ENCODE peak calls at places on chromosome 10, in seven cellular contexts. N, X, Q, Z, F, R and I are unnamed samples.

GRCh38 chr10:46547881-46548780 is 8.3 kb downstream of the GPRIN2 start:
- DNase-seq in N (no peak), X (no peak), Q (no peak), Z (no peak), F (peak; percentile 9), R (peak; percentile 3), I (no peak)

GRCh38 chr10:49516216-49516970 is 22.5 kb downstream of the ERCC6 start:
- DNase-seq in N (no peak), R (no peak), F (no peak), X (no peak), Q (no peak), Z (no peak), I (no peak)

GRCh38 chr10:17026686-17027485 is 102.7 kb downstream of the CUBN start:
- DNase-seq in R (no peak), Q (no peak), F (peak; percentile 58), X (no peak), Z (no peak), N (no peak), I (no peak)

GRCh38 chr10:122199070-122199469 is 72.0 kb upstream of the BTBD16 start:
- DNase-seq in F (no peak), N (peak; percentile 10), Z (no peak), Q (no peak), R (no peak), X (no peak), I (no peak)

GRCh38 chr10:119737827-119738226 is 12.0 kb downstream of the INPP5F start:
- DNase-seq in F (peak; percentile 80), Q (no peak), R (no peak), X (no peak), Z (no peak), N (no peak), I (peak; percentile 24)

GRCh38 chr10:65570143-65571010 is 1355.5 kb upstream of the LRRTM3 start:
- DNase-seq in N (peak; percentile 24), X (no peak), R (no peak), F (peak; percentile 29), Z (no peak), Q (no peak), I (peak; percentile 44)

GRCh38 chr10:11880169-11881027 is 57.2 kb downstream of the PROSER2 start:
- DNase-seq in R (no peak), X (no peak), Q (no peak), Z (no peak), F (no peak), N (no peak), I (no peak)

GRCh38 chr10:117926491-117926890 is 120.2 kb downstream of the RAB11FIP2 start:
- DNase-seq in R (no peak), X (peak; percentile 31), F (peak; percentile 45), N (no peak), Z (no peak), Q (no peak), I (no peak)

GRCh38 chr10:36534471-36535002 is 590.9 kb upstream of the ANKRD30A start:
- DNase-seq in Q (peak; percentile 67), X (peak; percentile 33), F (peak; percentile 83), R (no peak), Z (no peak), N (no peak), I (peak; percentile 59)

GRCh38 chr10:126459878-126460481 is 71.7 kb upstream of the ADAM12 start:
- DNase-seq in X (no peak), Z (no peak), N (no peak), R (no peak), Q (no peak), F (peak; percentile 88), I (peak; percentile 81)

GRCh38 chr10:111379521-111379920 is 302.7 kb downstream of the ADRA2A start:
- DNase-seq in Q (no peak), X (no peak), Z (no peak), R (no peak), N (no peak), F (no peak), I (no peak)

GRCh38 chr10:91381562-91381923 is 28.6 kb upstream of the HECTD2 start:
- DNase-seq in F (peak; percentile 26), Z (no peak), X (no peak), N (no peak), R (no peak), Q (no peak), I (no peak)

GRCh38 chr10:30320248-30320647 is 28.8 kb downstream of the MTPAP start:
- DNase-seq in Q (no peak), F (no peak), R (no peak), X (no peak), Z (no peak), N (no peak), I (no peak)

GRCh38 chr10:21943633-21944265 is 59.8 kb downstream of the DNAJC1 start:
- DNase-seq in Q (no peak), R (no peak), F (peak; percentile 28), Z (no peak), N (no peak), X (peak; percentile 81), I (no peak)

GRCh38 chr10:102399217-102400021 is 3.9 kb downstream of the NFKB2 start:
- DNase-seq in R (peak; percentile 91), F (peak; percentile 82), N (peak; percentile 67), Z (no peak), X (peak; percentile 70), Q (peak; percentile 90), I (peak; percentile 69)

GRCh38 chr10:15791816-15792524 is 68.3 kb downstream of the MINDY3 start:
- DNase-seq in R (no peak), Z (no peak), Q (no peak), F (peak; percentile 31), N (no peak), X (no peak), I (no peak)

GRCh38 chr10:100826983-100827818 is 81.8 kb downstream of the PAX2 start:
- DNase-seq in Z (no peak), X (peak; percentile 10), R (no peak), N (no peak), Q (no peak), F (no peak), I (no peak)

GRCh38 chr10:88372881-88373592 is 210.1 kb downstream of the RNLS start:
- DNase-seq in X (no peak), Z (no peak), R (no peak), Q (no peak), F (no peak), N (no peak), I (no peak)

GRCh38 chr10:93654201-93654600 is 41.9 kb downstream of the PDE6C start:
- DNase-seq in Z (no peak), F (no peak), X (no peak), N (no peak), Q (no peak), R (no peak), I (no peak)

GRCh38 chr10:110395350-110396283 is 90.9 kb upstream of the SMNDC1 start:
- DNase-seq in F (peak; percentile 78), X (no peak), N (no peak), R (no peak), Z (no peak), Q (peak; percentile 99), I (peak; percentile 80)

GRCh38 chr10:1420663-1421362 is 316.5 kb downstream of the ADARB2 start:
- DNase-seq in Z (peak; percentile 38), Q (peak; percentile 70), N (peak; percentile 54), X (peak; percentile 22), F (no peak), R (no peak), I (peak; percentile 40)

GRCh38 chr10:47058961-47059391 is 147.7 kb downstream of the PTPN20 start:
- DNase-seq in R (no peak), Q (no peak), N (no peak), Z (no peak), F (peak; percentile 58), X (no peak), I (no peak)